ENCODE peak calls at places on chromosomes 5 and 9, in ten cellular contexts. E is RPMI8226; V is iPS DF 6.9; S is NCI-H2107; K is activated T-helper 1 cell treated with anti-CD3 and anti-CD28 coated beads, Interleukin-2, amount 50 U/mL, for 16 hours; Q is mammary epithelial cell; W is progenitor cell of endocrine pancreas; Y is stimulated activated CD8-positive, alpha-beta memory T cell treated with anti-CD3 and anti-CD28 coated beads, Interleukin-15, amount 100 ng/mL, for 4 hours; U is fibroblast of mammary gland; L is foreskin fibroblast. H is an unnamed sample.

GRCh38 chr5:74641778-74642542 is 1.4 kb upstream of the ENC1 start:
- DNase-seq in V (no peak), Y (no peak), Q (peak; percentile 76), E (peak; percentile 48), S (no peak), L (peak; percentile 91), U (peak; percentile 85), K (no peak), W (no peak), H (peak; percentile 44)

GRCh38 chr9:27888661-27889295 is 315.5 kb upstream of the C9orf72 start:
- DNase-seq in W (no peak), L (no peak), Q (peak; percentile 35), K (no peak), U (peak; percentile 1), S (no peak), E (peak; percentile 50), V (peak; percentile 48), Y (no peak), H (no peak)

GRCh38 chr5:158967566-158967965 is 132.2 kb downstream of the EBF1 start:
- DNase-seq in Y (no peak), Q (peak; percentile 70), S (no peak), L (peak; percentile 93), E (no peak), K (no peak), U (peak; percentile 93), W (no peak), V (no peak), H (no peak)

GRCh38 chr5:147520450-147520849 is 10.6 kb upstream of the DPYSL3 start:
- DNase-seq in V (no peak), K (no peak), S (no peak), W (no peak), E (no peak), L (no peak), Y (no peak), U (no peak), Q (peak; percentile 17), H (no peak)

GRCh38 chr9:98603821-98604383 is 104.8 kb downstream of the GABBR2 start:
- DNase-seq in W (no peak), Y (no peak), Q (peak; percentile 16), S (no peak), K (no peak), E (no peak), V (no peak), U (peak; percentile 74), L (no peak), H (no peak)

GRCh38 chr5:134236208-134236761 is 10.4 kb upstream of the PPP2CA start:
- DNase-seq in W (no peak), U (no peak), L (no peak), E (no peak), V (no peak), Y (no peak), K (no peak), Q (no peak), S (no peak), H (no peak)

GRCh38 chr5:158991391-158991790 is 108.3 kb downstream of the EBF1 start:
- DNase-seq in S (no peak), V (no peak), W (no peak), K (no peak), Y (no peak), L (peak; percentile 70), E (no peak), Q (no peak), U (peak; percentile 92), H (no peak)

GRCh38 chr9:27626629-27627564 is 53.6 kb upstream of the C9orf72 start:
- DNase-seq in L (no peak), K (no peak), E (no peak), V (no peak), Q (no peak), S (no peak), Y (no peak), U (no peak), W (no peak), H (no peak)

GRCh38 chr9:7376838-7377237 is 422.7 kb downstream of the DMAC1 start:
- DNase-seq in W (no peak), U (no peak), S (no peak), V (no peak), K (no peak), Y (no peak), L (peak; percentile 19), Q (no peak), E (no peak), H (no peak)

GRCh38 chr9:93681316-93682154 is 105.2 kb downstream of the PHF2 start:
- DNase-seq in L (no peak), W (peak; percentile 24), Q (no peak), V (no peak), E (no peak), K (peak; percentile 2), U (no peak), Y (no peak), S (peak; percentile 35), H (no peak)

GRCh38 chr5:148973455-148973854 is 89.4 kb downstream of the SH3TC2 start:
- DNase-seq in U (peak; percentile 73), L (no peak), K (no peak), S (no peak), V (no peak), Y (no peak), W (no peak), Q (no peak), E (peak; percentile 14), H (no peak)

GRCh38 chr5:71663570-71663969 is 55.5 kb upstream of the CARTPT start:
- DNase-seq in E (no peak), Q (no peak), U (peak; percentile 3), Y (no peak), V (no peak), S (no peak), L (no peak), K (no peak), W (no peak), H (no peak)

GRCh38 chr5:7991125-7991821 is 122.3 kb downstream of the MTRR start:
- DNase-seq in W (no peak), E (no peak), L (no peak), K (no peak), Y (no peak), Q (no peak), S (no peak), V (peak; percentile 64), U (no peak), H (no peak)

GRCh38 chr9:29214162-29214520 is 1640.9 kb upstream of the C9orf72 start:
- DNase-seq in V (peak; percentile 76), Y (no peak), W (peak; percentile 24), E (no peak), S (no peak), Q (peak; percentile 81), K (no peak), U (no peak), L (no peak), H (no peak)

GRCh38 chr5:178288373-178289368 is 56.1 kb upstream of the PHYKPL start:
- DNase-seq in E (no peak), W (no peak), K (no peak), L (no peak), V (no peak), U (no peak), S (no peak), Y (no peak), Q (peak; percentile 61), H (peak; percentile 21)

GRCh38 chr9:110148384-110148783 is 59.6 kb downstream of the C9orf152 start:
- DNase-seq in L (no peak), E (peak; percentile 75), U (peak; percentile 44), K (no peak), W (no peak), V (no peak), Q (peak; percentile 45), Y (no peak), S (no peak), H (no peak)

GRCh38 chr5:172123269-172123692 is 64.7 kb downstream of the STK10 start:
- DNase-seq in Q (no peak), U (peak; percentile 85), L (peak; percentile 97), E (no peak), Y (no peak), V (no peak), W (no peak), S (no peak), K (no peak), H (no peak)

GRCh38 chr5:148511832-148512347 is 128.1 kb downstream of the FBXO38 start:
- DNase-seq in S (no peak), E (no peak), U (no peak), Y (no peak), Q (no peak), V (no peak), W (no peak), K (no peak), L (no peak), H (no peak)

GRCh38 chr9:101629624-101630023 is 34.9 kb upstream of the PPP3R2 start:
- DNase-seq in Q (no peak), U (no peak), E (no peak), S (no peak), L (no peak), Y (no peak), V (no peak), W (no peak), K (no peak), H (no peak)

GRCh38 chr5:62343428-62343827 is 37.4 kb downstream of the KIF2A start:
- DNase-seq in U (peak; percentile 32), V (no peak), L (peak; percentile 5), K (no peak), Q (peak; percentile 57), Y (no peak), E (no peak), W (no peak), S (no peak), H (no peak)